ENCODE peak calls at places on chromosomes 12 and 14, in eight cellular contexts. C is lower lobe of right lung; V is BJ; A is heart right ventricle; J is effector memory CD4-positive, alpha-beta T cell; M is adipocyte; N is BE2C; E is Peyer's patch. I is an unnamed sample. For H3K27me3, the result is how much of the 10 kb centered on the place peaks cover.

GRCh38 chr14:90274808-90275454 is 18.6 kb downstream of the PSMC1 start:
- DNase-seq in C (no peak), V (no peak), A (peak), J (no peak), M (peak), N (no peak), E (no peak), I (peak)

GRCh38 chr12:14418526-14418925 is 53.0 kb downstream of the ATF7IP start:
- DNase-seq in C (no peak), V (no peak), A (no peak), J (no peak), M (peak), N (no peak), E (no peak), I (peak)

GRCh38 chr12:93274937-93275336 is 102.8 kb upstream of the NUDT4 start:
- DNase-seq in C (no peak), V (no peak), A (no peak), J (no peak), M (no peak), N (no peak), E (no peak), I (no peak)

GRCh38 chr14:101223561-101224162 is 320.1 kb upstream of the RTL1 start:
- DNase-seq in C (no peak), V (no peak), A (no peak), J (no peak), M (no peak), N (no peak), E (no peak), I (no peak)

GRCh38 chr12:108119974-108120862 is 8.9 kb upstream of the WSCD2 start:
- DNase-seq in C (no peak), V (no peak), A (no peak), J (no peak), M (no peak), N (no peak), E (no peak), I (no peak)

GRCh38 chr14:56119221-56119967 is 1.2 kb downstream of the PELI2 start:
- DNase-seq in C (peak), V (no peak), A (peak), J (peak), M (peak), N (peak), E (peak), I (peak)

GRCh38 chr14:22836301-22837058 is at the start of gene MMP14:
- DNase-seq in C (peak), V (peak), A (peak), J (no peak), M (peak), N (no peak), E (peak), I (peak)

GRCh38 chr12:88052686-88053085 is 23.5 kb upstream of the C12orf50 start:
- DNase-seq in C (no peak), V (no peak), A (no peak), J (no peak), M (peak), N (peak), E (no peak), I (peak)

GRCh38 chr14:100428727-100429126 is 105.6 kb downstream of the SLC25A47 start:
- DNase-seq in C (no peak), V (no peak), A (no peak), J (no peak), M (no peak), N (no peak), E (no peak), I (peak)

GRCh38 chr14:70808402-70809237 is 693 bp downstream of the MAP3K9 start:
- DNase-seq in C (peak), V (no peak), A (no peak), J (peak), M (peak), N (peak), E (peak), I (no peak)

GRCh38 chr12:76158518-76159321 is 74.2 kb upstream of the NAP1L1 start:
- DNase-seq in C (no peak), V (peak), A (peak), J (peak), M (peak), N (peak), E (peak), I (peak)

GRCh38 chr12:125690841-125691240 is 625.6 kb downstream of the AACS start:
- DNase-seq in C (no peak), V (no peak), A (no peak), J (no peak), M (no peak), N (no peak), E (no peak), I (no peak)

GRCh38 chr12:12017135-12017581 is 53.6 kb upstream of the BCL2L14 start:
- DNase-seq in C (no peak), V (no peak), A (no peak), J (no peak), M (no peak), N (peak), E (no peak), I (no peak)

GRCh38 chr12:122085006-122085405 is 6.5 kb downstream of the MLXIP start:
- DNase-seq in C (no peak), V (no peak), A (no peak), J (no peak), M (no peak), N (no peak), E (no peak), I (no peak)

GRCh38 chr14:104101086-104101621 is 15.7 kb downstream of the ASPG start:
- DNase-seq in C (peak), V (no peak), A (no peak), J (no peak), M (no peak), N (no peak), E (no peak), I (no peak)

GRCh38 chr12:13167906-13168305 is 28.6 kb upstream of the EMP1 start:
- DNase-seq in C (no peak), V (no peak), A (no peak), J (no peak), M (no peak), N (no peak), E (no peak), I (no peak)

GRCh38 chr12:95006206-95006605 is 2.7 kb upstream of the NDUFA12 start:
- DNase-seq in C (no peak), V (no peak), A (no peak), J (no peak), M (no peak), N (no peak), E (no peak), I (no peak)

GRCh38 chr12:11973396-11973795 is 97.3 kb upstream of the BCL2L14 start:
- DNase-seq in C (no peak), V (no peak), A (no peak), J (no peak), M (no peak), N (no peak), E (no peak), I (no peak)

GRCh38 chr12:27048822-27049752 is 26.7 kb downstream of the MED21 start:
- DNase-seq in C (no peak), V (no peak), A (no peak), J (no peak), M (peak), N (no peak), E (no peak), I (peak)

GRCh38 chr12:8087666-8088065 is 5.6 kb downstream of the NECAP1 start:
- DNase-seq in C (no peak), V (no peak), A (no peak), J (no peak), M (no peak), N (no peak), E (no peak), I (no peak)

GRCh38 chr12:41418586-41418985 is 230.5 kb downstream of the PDZRN4 start:
- DNase-seq in C (no peak), V (no peak), A (no peak), J (no peak), M (no peak), N (no peak), E (no peak), I (no peak)

GRCh38 chr12:3912863-3913262 is 39.7 kb upstream of the PARP11 start:
- DNase-seq in C (no peak), V (no peak), A (no peak), J (no peak), M (no peak), N (no peak), E (no peak), I (no peak)

GRCh38 chr12:96404683-96405082 is 4.4 kb upstream of the CDK17 start:
- DNase-seq in C (no peak), V (no peak), A (no peak), J (no peak), M (no peak), N (no peak), E (no peak), I (no peak)

GRCh38 chr12:1279050-1279449 is 288.0 kb downstream of the ERC1 start:
- DNase-seq in C (no peak), V (no peak), A (no peak), J (no peak), M (no peak), N (no peak), E (no peak), I (no peak)

GRCh38 chr14:73759183-73759713 is 45.1 kb upstream of the PNMA1 start:
- DNase-seq in C (peak), V (no peak), A (peak), J (peak), M (peak), N (peak), E (no peak), I (peak)

GRCh38 chr14:22002860-22003284 is 329.3 kb upstream of the OR4E1 start:
- DNase-seq in C (peak), V (no peak), A (no peak), J (peak), M (no peak), N (peak), E (no peak), I (no peak)

GRCh38 chr14:103528158-103528511 is 861 bp upstream of the TRMT61A start:
- DNase-seq in C (no peak), V (no peak), A (no peak), J (no peak), M (peak), N (peak), E (no peak), I (peak)

GRCh38 chr14:74611672-74612345 is at the start of gene LTBP2:
- DNase-seq in C (no peak), V (no peak), A (no peak), J (no peak), M (peak), N (no peak), E (no peak), I (no peak)

GRCh38 chr12:128621304-128621703 is 202.5 kb downstream of the SLC15A4 start:
- DNase-seq in C (no peak), V (no peak), A (no peak), J (no peak), M (no peak), N (no peak), E (no peak), I (no peak)

GRCh38 chr14:105072381-105072861 is 7.2 kb upstream of the GPR132 start:
- DNase-seq in C (no peak), V (no peak), A (no peak), J (no peak), M (no peak), N (no peak), E (no peak), I (no peak)

GRCh38 chr12:95218164-95218851 is 701 bp downstream of the VEZT start:
- DNase-seq in C (no peak), V (no peak), A (no peak), J (peak), M (peak), N (no peak), E (no peak), I (peak)

GRCh38 chr14:36271939-36272907 is 48.2 kb downstream of the MBIP start:
- DNase-seq in C (peak), V (no peak), A (no peak), J (no peak), M (peak), N (no peak), E (no peak), I (no peak)

GRCh38 chr12:125161712-125162023 is 96.4 kb downstream of the AACS start:
- DNase-seq in C (no peak), V (no peak), A (no peak), J (no peak), M (no peak), N (no peak), E (no peak), I (no peak)

GRCh38 chr12:107320031-107320928 is 226.9 kb upstream of the CRY1 start:
- DNase-seq in C (peak), V (no peak), A (peak), J (peak), M (peak), N (no peak), E (peak), I (peak)

GRCh38 chr14:25259470-25259869 is 209.5 kb upstream of the STXBP6 start:
- DNase-seq in C (no peak), V (no peak), A (no peak), J (no peak), M (no peak), N (no peak), E (no peak), I (no peak)

GRCh38 chr14:85853996-85854526 is 324.1 kb downstream of the FLRT2 start:
- DNase-seq in C (no peak), V (no peak), A (no peak), J (no peak), M (peak), N (no peak), E (no peak), I (no peak)

GRCh38 chr14:37623552-37623951 is 28.1 kb downstream of the TTC6 start:
- DNase-seq in C (no peak), V (peak), A (no peak), J (no peak), M (peak), N (no peak), E (no peak), I (peak)

DNA sequence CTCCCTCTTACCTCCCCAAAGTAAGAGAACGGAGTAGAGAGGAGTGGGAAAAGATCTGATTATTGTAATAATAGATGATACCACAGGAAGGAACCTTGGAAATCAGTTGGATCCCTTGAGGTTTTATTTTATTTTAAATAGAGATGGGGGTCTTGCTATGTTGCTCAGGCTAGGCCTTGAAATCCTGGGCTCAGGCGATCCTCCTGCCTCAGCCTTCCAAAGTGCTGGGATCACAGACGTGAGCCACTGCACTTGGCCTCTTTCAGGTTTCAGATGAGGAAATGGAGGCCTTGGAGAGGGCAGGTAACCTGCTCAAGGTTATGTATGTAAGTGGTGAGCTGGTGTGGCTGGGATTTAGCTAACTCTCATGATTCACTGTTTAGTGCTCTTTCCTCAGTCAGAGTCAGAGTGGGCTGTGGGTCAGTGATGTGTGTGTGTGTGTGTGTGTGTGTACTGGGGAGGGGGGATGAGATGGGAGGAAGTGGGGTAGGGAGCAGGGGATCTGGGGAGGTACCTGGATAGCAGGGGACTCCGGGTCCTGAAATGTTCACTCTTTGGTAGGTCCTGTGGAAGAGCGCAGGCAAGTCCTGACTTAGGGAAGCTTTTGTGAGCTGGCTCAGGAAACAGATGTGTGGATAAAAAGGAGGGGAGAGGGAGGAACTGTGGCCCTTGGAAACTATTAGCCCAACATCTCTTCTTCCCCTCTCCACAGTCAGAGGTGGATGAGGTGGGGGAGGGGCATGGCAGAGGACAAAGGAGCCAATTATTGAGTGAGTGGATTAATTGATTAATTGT is 4.7 kb upstream of the CISTR start:
- DNase-seq in C (no peak), V (no peak), A (no peak), J (no peak), M (no peak), N (no peak), E (no peak), I (no peak)
- H3K27me3 ChIP-seq in C (under half), V (half or more), A (half or more), J (under half), M (half or more), N (half or more), E (under half), I (half or more)

DNA sequence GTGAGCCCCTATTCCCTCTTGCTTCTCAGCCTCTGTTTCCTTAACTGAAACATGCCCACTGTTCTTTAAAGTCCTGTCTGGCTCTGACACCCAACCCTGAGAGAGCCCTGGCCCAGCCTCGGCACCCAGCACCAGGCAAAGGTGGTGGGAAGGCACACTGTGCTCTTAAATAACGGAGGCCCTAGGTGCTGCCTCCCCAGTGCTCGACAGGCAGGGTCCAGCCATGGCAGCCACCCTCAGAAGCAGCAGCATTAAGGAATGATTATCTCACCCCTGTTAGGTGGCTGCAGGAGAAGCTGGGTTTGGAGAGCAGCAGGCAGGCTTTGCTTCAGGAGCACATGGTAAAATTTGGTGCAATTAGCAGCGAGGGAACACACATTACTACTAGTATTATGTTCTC is 152.4 kb downstream of the BCL11B start:
- DNase-seq in C (no peak), V (no peak), A (no peak), J (no peak), M (no peak), N (no peak), E (no peak), I (no peak)
- H3K27me3 ChIP-seq in C (under half), V (under half), A (half or more), J (under half), M (under half), N (under half), E (under half), I (under half)

GRCh38 chr12:54135621-54136027 is 53.2 kb downstream of the SMUG1 start:
- DNase-seq in C (no peak), V (no peak), A (no peak), J (no peak), M (no peak), N (no peak), E (no peak), I (no peak)
- H3K27me3 ChIP-seq in C (under half), V (under half), A (half or more), J (under half), M (under half), N (under half), E (under half), I (half or more)

GRCh38 chr12:98295681-98296080 is 219.7 kb upstream of the TMPO start:
- DNase-seq in C (no peak), V (no peak), A (no peak), J (no peak), M (no peak), N (no peak), E (no peak), I (no peak)
- H3K27me3 ChIP-seq in C (under half), V (under half), A (under half), J (under half), M (under half), N (under half), E (under half), I (under half)

GRCh38 chr14:76855066-76855465 is 28.9 kb downstream of the LRRC74A start:
- DNase-seq in C (no peak), V (no peak), A (no peak), J (no peak), M (no peak), N (no peak), E (no peak), I (no peak)
- H3K27me3 ChIP-seq in C (under half), V (under half), A (under half), J (under half), M (under half), N (under half), E (under half), I (under half)

I was measured in mesenchymal stem cell.